ENCODE peak calls at places on chromosomes 3 and 15, in four cellular contexts. Q, X, D and B are unnamed samples.
A peak's percentile ranks its signal among the peaks of the same experiment; 100 is the strongest.

GRCh38 chr3:187165144-187165543 is 25.8 kb upstream of the RPL39L start:
- DNase-seq in X (no peak), Q (peak; percentile 70), D (peak; percentile 56), B (peak; percentile 41)

GRCh38 chr3:37741644-37742043 is 120.0 kb upstream of the CTDSPL start:
- DNase-seq in Q (peak; percentile 8), D (no peak), X (no peak), B (peak; percentile 66)

GRCh38 chr15:100597862-100598261 is 4.1 kb downstream of the LINS1 start:
- DNase-seq in Q (no peak), X (no peak), D (no peak), B (no peak)

GRCh38 chr3:28586325-28586724 is 237.7 kb upstream of the AZI2 start:
- DNase-seq in Q (no peak), D (no peak), X (no peak), B (no peak)

GRCh38 chr15:94963953-94964352 is 732.6 kb downstream of the MCTP2 start:
- DNase-seq in D (no peak), Q (no peak), X (no peak), B (no peak)

GRCh38 chr3:133401374-133402135 is 1.7 kb downstream of the BFSP2 start:
- DNase-seq in X (no peak), Q (no peak), D (no peak), B (peak; percentile 77)

GRCh38 chr3:189210251-189210770 is 38.5 kb downstream of the TPRG1 start:
- DNase-seq in D (no peak), Q (no peak), X (no peak), B (no peak)

GRCh38 chr15:36468746-36469145 is 110.7 kb upstream of the CDIN1 start:
- DNase-seq in X (no peak), Q (no peak), D (no peak), B (no peak)

GRCh38 chr3:129934234-129935123 is 40.0 kb upstream of the TRH start:
- DNase-seq in X (no peak), Q (peak; percentile 48), D (no peak), B (peak; percentile 77)

GRCh38 chr15:45743309-45744041 is 108.6 kb downstream of the SQOR start:
- DNase-seq in D (no peak), Q (no peak), X (no peak), B (no peak)

GRCh38 chr3:191345334-191345733 is 15.0 kb upstream of the UTS2B start:
- DNase-seq in Q (no peak), D (no peak), X (no peak), B (no peak)

GRCh38 chr3:28856796-28857195 is 424.1 kb upstream of the RBMS3 start:
- DNase-seq in Q (no peak), X (no peak), D (no peak), B (no peak)

GRCh38 chr15:28255965-28256364 is 66.0 kb downstream of the HERC2 start:
- DNase-seq in D (no peak), Q (no peak), X (no peak), B (no peak)

GRCh38 chr3:57757642-57758297 is 1.7 kb downstream of the SLMAP start:
- DNase-seq in D (no peak), X (no peak), Q (peak; percentile 37), B (peak; percentile 17)

GRCh38 chr3:132180337-132180791 is 136.8 kb upstream of the ACP3 start:
- DNase-seq in Q (peak; percentile 20), D (peak; percentile 5), X (peak; percentile 5), B (peak; percentile 42)

GRCh38 chr3:44939581-44940036 is 36.4 kb downstream of the ZDHHC3 start:
- DNase-seq in X (no peak), D (no peak), Q (no peak), B (no peak)

GRCh38 chr15:42704492-42704926 is 32.4 kb downstream of the CDAN1 start:
- DNase-seq in X (peak; percentile 24), D (peak; percentile 25), Q (peak; percentile 82), B (peak; percentile 78)

GRCh38 chr3:152574461-152575079 is 260.4 kb upstream of the P2RY1 start:
- DNase-seq in X (peak; percentile 26), D (no peak), Q (peak; percentile 68), B (peak; percentile 33)

GRCh38 chr15:100601628-100602063 is 338 bp downstream of the LINS1 start:
- DNase-seq in X (no peak), Q (no peak), D (no peak), B (no peak)

GRCh38 chr3:101849714-101850326 is 506 bp downstream of the NFKBIZ start:
- DNase-seq in Q (peak; percentile 55), X (no peak), D (no peak), B (peak; percentile 76)

GRCh38 chr3:187051066-187051465 is 88.2 kb downstream of the RPL39L start:
- DNase-seq in D (no peak), Q (no peak), X (no peak), B (no peak)

GRCh38 chr15:39580630-39581500 is at the start of gene THBS1:
- DNase-seq in Q (no peak), D (peak; percentile 88), X (no peak), B (peak; percentile 71)

GRCh38 chr3:100902572-100902971 is 90.6 kb downstream of the ABI3BP start:
- DNase-seq in X (no peak), Q (no peak), D (no peak), B (no peak)

GRCh38 chr3:42539871-42540714 is 37.6 kb downstream of the VIPR1 start:
- DNase-seq in D (peak; percentile 56), Q (peak; percentile 80), X (no peak), B (peak; percentile 71)

GRCh38 chr15:31461375-31461774 is 134.7 kb downstream of the KLF13 start:
- DNase-seq in X (no peak), Q (no peak), D (no peak), B (no peak)

GRCh38 chr15:34815836-34816235 is 20.5 kb upstream of the ACTC1 start:
- DNase-seq in D (no peak), Q (no peak), X (no peak), B (no peak)
- H2AFZ ChIP-seq in D (no peak overlapping the region), Q (no peak overlapping the region), X (no peak overlapping the region), B (no peak overlapping the region)

GRCh38 chr3:119219069-119219468 is 21.6 kb downstream of the B4GALT4 start:
- DNase-seq in Q (no peak), D (no peak), X (no peak), B (no peak)
- TF ChIP-seq EP300 in Q (no peak), D (no peak), X (no peak), B (no peak)

DNA sequence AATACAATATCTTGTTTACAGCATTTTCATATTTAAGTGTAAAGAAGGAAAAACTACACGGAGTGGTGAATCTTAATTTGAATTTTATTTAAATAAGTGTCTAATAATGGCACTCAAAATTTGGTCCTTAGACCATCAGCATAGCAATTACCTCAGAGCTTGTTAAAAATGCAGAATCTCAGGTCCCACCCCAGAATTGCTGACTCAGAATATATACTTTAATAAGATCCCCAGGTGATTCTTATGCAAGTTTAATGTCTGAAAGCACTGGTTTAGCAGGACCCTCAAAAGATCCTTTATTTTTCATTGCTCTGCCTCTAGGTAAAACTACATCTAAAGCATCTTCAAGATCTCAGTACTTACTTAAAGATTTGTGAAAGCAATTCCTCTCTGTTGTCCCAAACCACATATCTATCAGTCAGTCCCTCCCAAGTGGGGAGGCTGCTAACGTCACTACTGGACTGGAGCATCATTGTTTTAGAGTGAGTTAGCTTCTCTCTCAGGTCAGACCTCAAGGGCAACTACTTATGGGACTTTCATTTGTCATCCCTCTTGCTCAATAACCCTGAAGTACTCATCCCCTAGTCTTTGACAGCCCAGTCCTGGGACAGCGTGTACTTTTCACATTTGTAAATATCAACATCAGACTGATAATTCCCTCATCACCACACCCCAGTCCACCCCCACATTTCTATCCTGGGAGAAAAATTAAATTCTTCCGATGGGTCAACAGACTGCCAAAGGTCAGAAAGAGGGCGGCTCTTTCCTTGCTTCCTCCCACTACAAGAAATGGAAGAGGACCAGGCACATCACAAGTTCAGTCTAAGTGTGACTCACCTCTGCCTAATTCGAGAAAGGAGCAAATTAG is 76.7 kb downstream of the CBLB start:
- DNase-seq in Q (peak; percentile 8), X (no peak), D (no peak), B (no peak)
- TF ChIP-seq NRF1 in Q (no peak), X (no peak), D (no peak), B (no peak)

GRCh38 chr3:66795365-66795764 is 202.7 kb upstream of the KBTBD8 start:
- DNase-seq in D (no peak), X (no peak), Q (no peak), B (no peak)
- H2AFZ ChIP-seq in D (no peak overlapping the region), X (no peak overlapping the region), Q (no peak overlapping the region), B (no peak overlapping the region)

DNA sequence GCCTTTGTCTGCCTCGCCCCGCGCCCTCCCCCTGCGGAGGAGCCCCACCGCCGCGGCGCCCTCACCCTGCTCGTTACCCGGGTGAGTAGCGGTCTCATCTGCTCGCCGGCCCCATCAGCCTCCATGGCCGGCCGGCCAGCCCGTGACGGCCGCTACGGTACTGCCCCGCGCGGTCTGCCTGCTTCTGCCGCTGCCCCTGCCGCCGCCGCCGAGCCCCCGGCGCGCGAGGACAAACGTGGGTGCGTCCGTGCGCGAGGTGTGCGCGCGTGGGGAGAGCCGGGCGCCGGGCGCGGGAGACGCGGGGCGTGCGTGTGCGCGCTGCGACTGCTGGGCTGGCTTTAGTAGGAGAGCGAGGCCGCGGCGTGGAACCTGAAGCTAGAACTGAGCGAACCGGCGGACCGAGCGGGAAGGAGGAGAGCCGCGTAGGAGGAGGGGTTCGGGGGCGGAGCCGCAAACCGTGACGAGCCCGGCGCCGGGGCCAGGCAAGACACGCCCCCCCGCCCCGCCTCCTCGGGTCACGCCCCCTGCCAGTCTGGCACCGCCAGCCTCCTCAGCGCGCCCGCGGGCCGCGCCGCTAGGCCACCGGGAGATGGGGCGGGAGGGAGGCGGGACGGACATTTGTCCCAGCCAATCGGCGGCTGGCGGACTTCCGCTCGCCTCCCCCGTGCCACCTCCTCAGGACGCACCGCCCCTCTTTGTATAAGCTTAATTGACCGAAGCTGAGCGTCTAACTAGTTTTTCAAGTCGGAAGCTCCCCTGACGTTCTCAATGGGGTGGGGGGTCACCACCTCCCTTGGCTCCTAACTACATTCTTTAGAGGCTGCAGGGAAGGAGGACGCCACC is at the start of gene SLC4A7:
- DNase-seq in X (peak; percentile 71), D (peak; percentile 91), Q (peak; percentile 81), B (peak; percentile 99)
- TF ChIP-seq EP300 in X (no peak), D (no peak), Q (no peak), B (no peak)

DNA sequence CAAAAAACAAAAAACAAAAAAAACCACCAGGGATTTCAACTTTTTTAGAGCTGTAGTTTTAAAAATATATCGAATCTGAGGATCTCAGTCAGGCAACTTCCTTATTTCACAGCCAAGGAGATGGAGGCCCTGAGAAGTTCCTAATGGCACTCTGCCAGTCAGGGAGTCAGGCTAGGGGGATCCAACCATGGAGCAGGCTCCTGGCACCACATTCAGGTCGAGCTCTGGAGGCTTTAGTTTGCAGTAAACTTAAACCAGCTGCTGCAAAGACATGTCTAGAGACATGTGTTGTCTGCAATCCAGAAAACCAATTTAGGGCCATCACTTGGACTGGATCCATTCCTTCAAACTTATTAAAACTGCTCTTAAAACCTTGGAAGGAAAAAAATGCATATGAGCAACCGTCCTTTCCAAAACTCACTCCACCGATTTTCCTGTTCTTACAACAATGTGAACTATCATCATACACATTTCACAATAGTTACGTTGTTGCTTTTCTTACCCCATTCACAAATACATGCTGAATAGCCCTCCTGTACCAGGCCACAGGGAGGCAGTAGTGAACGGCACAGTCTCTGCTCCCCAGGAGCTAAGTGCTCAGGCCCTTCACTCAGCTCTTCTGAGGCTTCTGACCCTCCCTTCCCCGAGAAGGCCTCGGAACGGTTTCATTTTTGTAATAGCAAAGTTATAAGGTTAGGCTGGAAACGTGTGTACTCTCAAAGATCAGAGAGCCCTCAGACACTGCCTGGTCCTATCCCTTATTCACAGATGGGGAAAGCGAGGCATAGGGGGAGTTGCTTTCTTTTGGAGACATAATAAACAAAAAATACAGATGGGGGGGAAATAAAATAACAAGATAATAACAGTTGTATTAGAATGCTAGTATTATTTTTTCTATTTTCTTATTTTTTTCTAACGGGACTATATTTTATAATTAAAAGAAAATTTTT is 20.1 kb downstream of the RFT1 start:
- DNase-seq in D (peak; percentile 38), X (no peak), Q (peak; percentile 68), B (peak; percentile 31)
- TF ChIP-seq NRF1 in D (no peak), X (no peak), Q (no peak), B (no peak)

GRCh38 chr3:151154566-151154965 is 48.5 kb downstream of the GPR171 start:
- DNase-seq in D (no peak), Q (no peak), X (no peak), B (no peak)
- H2AFZ ChIP-seq in D (no peak overlapping the region), Q (no peak overlapping the region), X (no peak overlapping the region), B (no peak overlapping the region)